ENCODE peak calls at places on chromosomes 2 and 18, in eight cellular contexts. One of them, this sample, is unnamed. For H4K20me1, the result is how much of the 10 kb centered on the place peaks cover.

GRCh38 chr2:80506563-80506962 is 202.0 kb upstream of the LRRTM1 start:
- DNase-seq in K562: no peak
- DNase-seq in H9: no peak
- DNase-seq in fibroblast of lung: no peak
- DNase-seq in neural progenitor cell: no peak
- DNase-seq in HCT116: no peak
- DNase-seq in GM23338: no peak
- DNase-seq in PC-3: no peak
- DNase-seq in this sample: no peak

GRCh38 chr2:219997341-219997851 is 370.0 kb downstream of the SLC4A3 start:
- DNase-seq in K562: peak
- DNase-seq in H9: peak
- DNase-seq in fibroblast of lung: peak
- DNase-seq in neural progenitor cell: peak
- DNase-seq in HCT116: no peak
- DNase-seq in GM23338: peak
- DNase-seq in PC-3: peak
- DNase-seq in this sample: peak

GRCh38 chr2:23745726-23746105 is 181.2 kb downstream of the ATAD2B start:
- DNase-seq in K562: no peak
- DNase-seq in H9: no peak
- DNase-seq in fibroblast of lung: peak
- DNase-seq in neural progenitor cell: no peak
- DNase-seq in HCT116: no peak
- DNase-seq in GM23338: no peak
- DNase-seq in PC-3: peak
- DNase-seq in this sample: peak

GRCh38 chr2:216724190-216724589 is 28.8 kb upstream of the IGFBP5 start:
- DNase-seq in K562: no peak
- DNase-seq in H9: no peak
- DNase-seq in fibroblast of lung: no peak
- DNase-seq in neural progenitor cell: no peak
- DNase-seq in HCT116: no peak
- DNase-seq in GM23338: no peak
- DNase-seq in PC-3: no peak
- DNase-seq in this sample: no peak

GRCh38 chr2:240762249-240762648 is 57.8 kb downstream of the KIF1A start:
- DNase-seq in K562: no peak
- DNase-seq in H9: no peak
- DNase-seq in fibroblast of lung: no peak
- DNase-seq in neural progenitor cell: no peak
- DNase-seq in HCT116: no peak
- DNase-seq in GM23338: no peak
- DNase-seq in PC-3: no peak
- DNase-seq in this sample: no peak

GRCh38 chr2:33110461-33110860 is 163.7 kb downstream of the LTBP1 start:
- DNase-seq in K562: no peak
- DNase-seq in H9: no peak
- DNase-seq in fibroblast of lung: peak
- DNase-seq in neural progenitor cell: no peak
- DNase-seq in HCT116: no peak
- DNase-seq in GM23338: no peak
- DNase-seq in PC-3: no peak
- DNase-seq in this sample: no peak

GRCh38 chr2:211368467-211368866 is 812.1 kb downstream of the CPS1 start:
- DNase-seq in K562: no peak
- DNase-seq in H9: no peak
- DNase-seq in fibroblast of lung: no peak
- DNase-seq in neural progenitor cell: no peak
- DNase-seq in HCT116: no peak
- DNase-seq in GM23338: no peak
- DNase-seq in PC-3: no peak
- DNase-seq in this sample: no peak

GRCh38 chr18:22378672-22379282 is 38.9 kb downstream of the CTAGE1 start:
- DNase-seq in K562: peak
- DNase-seq in H9: peak
- DNase-seq in fibroblast of lung: peak
- DNase-seq in neural progenitor cell: peak
- DNase-seq in HCT116: peak
- DNase-seq in GM23338: peak
- DNase-seq in PC-3: peak
- DNase-seq in this sample: peak

GRCh38 chr2:177772529-177772928 is 300.0 kb downstream of the PDE11A start:
- DNase-seq in K562: peak
- DNase-seq in H9: no peak
- DNase-seq in fibroblast of lung: peak
- DNase-seq in neural progenitor cell: peak
- DNase-seq in HCT116: peak
- DNase-seq in GM23338: peak
- DNase-seq in PC-3: peak
- DNase-seq in this sample: peak

GRCh38 chr2:234964631-234965461 is 13.0 kb downstream of the SH3BP4 start:
- DNase-seq in K562: no peak
- DNase-seq in H9: no peak
- DNase-seq in fibroblast of lung: peak
- DNase-seq in neural progenitor cell: no peak
- DNase-seq in HCT116: peak
- DNase-seq in GM23338: no peak
- DNase-seq in PC-3: no peak
- DNase-seq in this sample: no peak
- H4K20me1 ChIP-seq in K562: under half
- H4K20me1 ChIP-seq in H9: under half
- H4K20me1 ChIP-seq in fibroblast of lung: under half
- H4K20me1 ChIP-seq in neural progenitor cell: half or more
- H4K20me1 ChIP-seq in HCT116: under half
- H4K20me1 ChIP-seq in GM23338: half or more
- H4K20me1 ChIP-seq in PC-3: under half
- H4K20me1 ChIP-seq in this sample: half or more

GRCh38 chr2:237629739-237630138 is 2.4 kb downstream of the LRRFIP1 start:
- DNase-seq in K562: no peak
- DNase-seq in H9: no peak
- DNase-seq in fibroblast of lung: peak
- DNase-seq in neural progenitor cell: no peak
- DNase-seq in HCT116: no peak
- DNase-seq in GM23338: no peak
- DNase-seq in PC-3: peak
- DNase-seq in this sample: no peak
- H3K4me2 ChIP-seq in K562: no peak
- H3K4me2 ChIP-seq in H9: no peak
- H3K4me2 ChIP-seq in fibroblast of lung: no peak
- H3K4me2 ChIP-seq in neural progenitor cell: no peak
- H3K4me2 ChIP-seq in HCT116: no peak
- H3K4me2 ChIP-seq in GM23338: no peak
- H3K4me2 ChIP-seq in PC-3: no peak
- H3K4me2 ChIP-seq in this sample: no peak

GRCh38 chr18:48670751-48671560 is 132.1 kb downstream of the CTIF start:
- DNase-seq in K562: no peak
- DNase-seq in H9: no peak
- DNase-seq in fibroblast of lung: no peak
- DNase-seq in neural progenitor cell: no peak
- DNase-seq in HCT116: no peak
- DNase-seq in GM23338: no peak
- DNase-seq in PC-3: no peak
- DNase-seq in this sample: no peak
- H4K20me1 ChIP-seq in K562: under half
- H4K20me1 ChIP-seq in H9: under half
- H4K20me1 ChIP-seq in fibroblast of lung: under half
- H4K20me1 ChIP-seq in neural progenitor cell: under half
- H4K20me1 ChIP-seq in HCT116: under half
- H4K20me1 ChIP-seq in GM23338: under half
- H4K20me1 ChIP-seq in PC-3: under half
- H4K20me1 ChIP-seq in this sample: under half

GRCh38 chr18:8607776-8608682 is 1.2 kb upstream of the RAB12 start:
- DNase-seq in K562: no peak
- DNase-seq in H9: no peak
- DNase-seq in fibroblast of lung: no peak
- DNase-seq in neural progenitor cell: no peak
- DNase-seq in HCT116: no peak
- DNase-seq in GM23338: no peak
- DNase-seq in PC-3: no peak
- DNase-seq in this sample: no peak
- H3K4me2 ChIP-seq in K562: no peak
- H3K4me2 ChIP-seq in H9: peak
- H3K4me2 ChIP-seq in fibroblast of lung: peak
- H3K4me2 ChIP-seq in neural progenitor cell: peak
- H3K4me2 ChIP-seq in HCT116: peak
- H3K4me2 ChIP-seq in GM23338: peak
- H3K4me2 ChIP-seq in PC-3: no peak
- H3K4me2 ChIP-seq in this sample: peak

GRCh38 chr2:171086352-171087290 is 74.1 kb downstream of the TLK1 start:
- DNase-seq in K562: peak
- DNase-seq in H9: peak
- DNase-seq in fibroblast of lung: peak
- DNase-seq in neural progenitor cell: peak
- DNase-seq in HCT116: peak
- DNase-seq in GM23338: peak
- DNase-seq in PC-3: peak
- DNase-seq in this sample: peak

GRCh38 chr2:171088057-171088834 is 72.4 kb downstream of the TLK1 start:
- DNase-seq in K562: no peak
- DNase-seq in H9: no peak
- DNase-seq in fibroblast of lung: no peak
- DNase-seq in neural progenitor cell: no peak
- DNase-seq in HCT116: no peak
- DNase-seq in GM23338: no peak
- DNase-seq in PC-3: no peak
- DNase-seq in this sample: no peak

GRCh38 chr2:171084128-171084527 is 76.6 kb downstream of the TLK1 start:
- DNase-seq in K562: peak
- DNase-seq in H9: no peak
- DNase-seq in fibroblast of lung: no peak
- DNase-seq in neural progenitor cell: peak
- DNase-seq in HCT116: no peak
- DNase-seq in GM23338: no peak
- DNase-seq in PC-3: no peak
- DNase-seq in this sample: no peak

GRCh38 chr2:171087547-171087946 is 73.1 kb downstream of the TLK1 start:
- DNase-seq in K562: no peak
- DNase-seq in H9: no peak
- DNase-seq in fibroblast of lung: no peak
- DNase-seq in neural progenitor cell: no peak
- DNase-seq in HCT116: no peak
- DNase-seq in GM23338: no peak
- DNase-seq in PC-3: no peak
- DNase-seq in this sample: no peak

GRCh38 chr2:171089489-171089888 is 71.2 kb downstream of the TLK1 start:
- DNase-seq in K562: no peak
- DNase-seq in H9: no peak
- DNase-seq in fibroblast of lung: no peak
- DNase-seq in neural progenitor cell: no peak
- DNase-seq in HCT116: no peak
- DNase-seq in GM23338: no peak
- DNase-seq in PC-3: no peak
- DNase-seq in this sample: no peak
- H4K20me1 ChIP-seq in K562: under half
- H4K20me1 ChIP-seq in H9: under half
- H4K20me1 ChIP-seq in fibroblast of lung: under half
- H4K20me1 ChIP-seq in neural progenitor cell: under half
- H4K20me1 ChIP-seq in HCT116: under half
- H4K20me1 ChIP-seq in GM23338: under half
- H4K20me1 ChIP-seq in PC-3: under half
- H4K20me1 ChIP-seq in this sample: under half